ENCODE peak calls at places on chromosomes 16 and 17, in seven cellular contexts. G, L, Y, S, U, H and T are unnamed samples.

GRCh38 chr17:10316986-10317834 is 55.6 kb downstream of the MYH13 start:
- DNase-seq in Y (peak), U (peak), L (peak), H (peak), G (peak), S (peak), T (peak)

GRCh38 chr16:50335198-50335958 is 33.4 kb downstream of the BRD7 start:
- DNase-seq in G (no peak), L (no peak), S (no peak), Y (no peak), U (no peak), H (no peak), T (no peak)

GRCh38 chr16:57824880-57825279 is 22.6 kb upstream of the KIFC3 start:
- DNase-seq in S (no peak), Y (no peak), G (no peak), U (no peak), H (no peak), L (peak), T (no peak)

GRCh38 chr17:28394717-28395116 is 11.3 kb downstream of the SLC46A1 start:
- DNase-seq in L (no peak), G (no peak), Y (no peak), H (no peak), U (no peak), S (no peak), T (no peak)

GRCh38 chr16:1830213-1830612 is 3.2 kb downstream of the FAHD1 start:
- DNase-seq in L (no peak), G (no peak), H (no peak), U (no peak), Y (peak), S (peak), T (no peak)

GRCh38 chr16:83898463-83899271 is at the start of gene MLYCD:
- DNase-seq in G (peak), L (peak), U (peak), S (peak), Y (peak), H (peak), T (peak)

GRCh38 chr16:81231014-81231413 is 7.5 kb upstream of the BCO1 start:
- DNase-seq in H (no peak), L (no peak), S (no peak), U (no peak), G (no peak), Y (no peak), T (no peak)

GRCh38 chr16:52581530-52581929 is 34.6 kb upstream of the TOX3 start:
- DNase-seq in G (peak), U (no peak), S (no peak), Y (no peak), H (no peak), L (no peak), T (no peak)

GRCh38 chr16:84518804-84519341 is 14.4 kb upstream of the MEAK7 start:
- DNase-seq in S (no peak), Y (peak), H (no peak), G (no peak), U (no peak), L (no peak), T (no peak)

GRCh38 chr17:1762906-1763829 is 1.3 kb downstream of the SERPINF1 start:
- DNase-seq in L (no peak), U (no peak), Y (no peak), S (no peak), G (peak), H (peak), T (peak)

GRCh38 chr17:78383725-78384471 is 5.4 kb downstream of the PGS1 start:
- DNase-seq in Y (peak), G (no peak), H (peak), U (no peak), S (peak), L (peak), T (no peak)

GRCh38 chr16:83552193-83552592 is 255.6 kb upstream of the HSBP1 start:
- DNase-seq in G (no peak), L (no peak), Y (no peak), H (no peak), S (no peak), U (no peak), T (no peak)

GRCh38 chr16:11025120-11025531 is 80.8 kb downstream of the CLEC16A start:
- DNase-seq in Y (no peak), S (no peak), U (peak), H (no peak), L (no peak), G (no peak), T (no peak)
- TF ChIP-seq POLR2A in Y (no peak), S (no peak), U (no peak), H (no peak), L (no peak), G (no peak), T (no peak)

GRCh38 chr17:41689497-41690299 is 1.0 kb downstream of the EIF1 start:
- DNase-seq in S (peak), L (no peak), G (peak), H (peak), Y (peak), U (no peak), T (peak)

GRCh38 chr17:41692722-41693521 is 4.2 kb downstream of the EIF1 start:
- DNase-seq in U (no peak), L (no peak), H (no peak), G (peak), Y (no peak), S (no peak), T (peak)

GRCh38 chr17:41690497-41690896 is 1.8 kb downstream of the EIF1 start:
- DNase-seq in G (no peak), U (no peak), Y (no peak), H (no peak), S (no peak), L (no peak), T (no peak)

GRCh38 chr17:41688641-41689496 is at the start of gene EIF1:
- DNase-seq in Y (peak), H (peak), G (peak), S (peak), U (peak), L (peak), T (peak)

DNA sequence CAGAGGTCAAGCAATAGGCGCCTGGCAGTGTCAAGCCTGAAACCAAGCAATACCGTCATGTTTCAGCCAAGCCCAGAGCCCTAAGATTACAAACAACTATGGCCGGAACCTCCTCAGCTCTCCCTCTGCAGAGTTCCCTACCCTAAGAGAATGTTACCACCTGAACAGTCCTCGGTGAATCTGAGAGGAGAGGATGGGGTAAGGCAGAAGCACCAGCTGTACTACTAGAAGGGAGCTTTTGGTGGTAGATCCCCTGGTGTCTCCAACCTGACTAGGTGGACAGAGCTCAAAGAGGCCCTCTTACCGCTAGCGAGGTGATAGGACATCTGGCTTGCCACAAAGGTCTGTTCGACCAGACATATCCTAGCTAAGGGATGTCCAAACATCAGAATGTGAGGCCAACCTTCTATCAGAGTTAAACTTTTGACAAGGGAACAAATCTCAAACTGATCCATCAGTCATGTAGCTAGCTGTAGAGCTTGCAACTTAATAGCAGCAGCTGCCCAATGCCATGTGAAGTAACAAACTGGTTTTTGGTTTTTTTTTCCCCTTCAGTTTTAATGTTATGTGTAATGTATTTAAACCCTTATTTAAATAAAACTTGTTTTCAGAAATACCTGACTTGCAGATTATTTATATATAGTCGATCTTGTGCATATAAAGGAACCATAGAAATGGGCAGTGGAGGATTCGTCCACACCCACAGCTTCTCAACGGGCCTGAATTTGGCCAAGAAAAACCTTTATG is 2.5 kb downstream of the EIF1 start:
- DNase-seq in S (no peak), L (no peak), G (no peak), Y (no peak), U (no peak), H (no peak), T (peak)
- TF ChIP-seq POLR2A in S (no peak), L (no peak), G (no peak), Y (no peak), U (peak), H (no peak), T (peak)

DNA sequence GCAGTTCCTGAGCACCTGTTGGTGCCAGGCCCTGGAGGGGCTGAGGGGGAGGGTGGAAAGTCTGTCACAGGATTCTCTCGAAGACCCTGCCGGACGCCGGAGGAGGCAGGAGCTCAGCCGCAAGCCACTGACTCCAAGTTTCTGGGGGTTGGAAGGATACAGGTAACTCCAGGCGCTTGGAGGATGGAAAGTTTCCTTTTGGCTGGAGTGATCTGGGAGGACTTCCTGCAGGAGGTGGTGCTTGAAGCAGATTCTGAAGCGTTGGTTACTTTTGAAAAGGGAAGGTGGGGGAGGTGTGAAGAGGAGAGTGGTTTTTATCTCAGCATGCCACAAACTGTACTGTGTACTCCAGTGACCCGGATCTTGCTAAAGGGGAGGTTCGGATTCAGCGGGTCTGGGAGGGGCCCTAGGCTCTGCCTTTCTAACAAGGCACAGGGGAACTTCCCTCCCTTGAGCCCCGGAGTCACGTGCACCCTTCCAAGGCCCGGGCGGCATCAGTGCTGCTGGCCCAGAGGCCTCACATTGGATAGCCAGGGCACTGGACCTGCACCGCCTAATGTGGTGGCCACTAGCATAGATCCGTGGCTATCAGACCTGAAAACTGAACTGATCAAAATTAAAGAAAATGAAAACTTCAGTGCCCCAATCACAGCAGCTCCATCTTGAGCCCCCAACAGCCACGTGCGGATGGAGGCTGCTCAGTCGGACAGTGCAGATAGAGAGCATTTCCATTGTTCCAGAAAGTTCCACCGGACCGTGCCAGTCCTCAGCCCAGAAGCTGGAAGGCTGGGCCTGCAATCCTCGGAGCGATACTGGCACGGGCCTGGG is 42.2 kb upstream of the GSE1 start:
- DNase-seq in G (no peak), S (no peak), Y (peak), L (no peak), U (peak), H (peak), T (peak)
- TF ChIP-seq POLR2A in G (no peak), S (no peak), Y (no peak), L (no peak), U (no peak), H (no peak), T (no peak)

DNA sequence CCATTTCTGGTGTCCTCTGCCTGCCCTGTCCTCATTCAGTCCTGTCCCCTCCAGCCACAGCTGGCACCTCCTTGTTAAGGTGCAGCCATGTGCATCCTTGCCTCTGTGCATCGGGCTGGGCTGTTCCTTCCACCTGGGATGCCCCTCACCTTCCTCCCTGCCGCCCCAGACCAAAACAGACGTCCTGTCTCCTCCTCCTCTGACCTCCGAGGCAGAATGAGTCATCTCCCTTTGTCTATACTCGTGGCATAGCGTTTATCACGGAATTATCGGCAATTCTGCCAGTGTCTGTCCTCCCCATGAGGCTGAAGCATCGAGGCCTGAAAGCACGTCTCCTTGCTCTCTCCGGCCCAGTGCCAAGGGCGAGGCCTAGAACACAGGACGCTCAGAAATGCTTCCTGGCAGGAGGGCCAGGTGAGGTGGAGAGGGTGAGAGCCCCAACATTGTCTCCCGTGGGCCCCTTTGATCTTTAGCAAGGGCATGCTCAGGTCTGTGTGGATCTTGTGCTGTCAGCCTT is 4.6 kb downstream of the RAI1 start:
- DNase-seq in G (peak), U (no peak), Y (peak), H (peak), S (no peak), L (no peak), T (peak)
- TF ChIP-seq POLR2A in G (no peak), U (no peak), Y (no peak), H (no peak), S (no peak), L (no peak), T (peak)

GRCh38 chr16:48432136-48432535 is 46.9 kb upstream of the SIAH1 start:
- DNase-seq in Y (peak), G (no peak), L (no peak), S (no peak), H (no peak), U (peak), T (no peak)
- TF ChIP-seq POLR2A in Y (no peak), G (no peak), L (no peak), S (no peak), H (no peak), U (no peak), T (no peak)

DNA sequence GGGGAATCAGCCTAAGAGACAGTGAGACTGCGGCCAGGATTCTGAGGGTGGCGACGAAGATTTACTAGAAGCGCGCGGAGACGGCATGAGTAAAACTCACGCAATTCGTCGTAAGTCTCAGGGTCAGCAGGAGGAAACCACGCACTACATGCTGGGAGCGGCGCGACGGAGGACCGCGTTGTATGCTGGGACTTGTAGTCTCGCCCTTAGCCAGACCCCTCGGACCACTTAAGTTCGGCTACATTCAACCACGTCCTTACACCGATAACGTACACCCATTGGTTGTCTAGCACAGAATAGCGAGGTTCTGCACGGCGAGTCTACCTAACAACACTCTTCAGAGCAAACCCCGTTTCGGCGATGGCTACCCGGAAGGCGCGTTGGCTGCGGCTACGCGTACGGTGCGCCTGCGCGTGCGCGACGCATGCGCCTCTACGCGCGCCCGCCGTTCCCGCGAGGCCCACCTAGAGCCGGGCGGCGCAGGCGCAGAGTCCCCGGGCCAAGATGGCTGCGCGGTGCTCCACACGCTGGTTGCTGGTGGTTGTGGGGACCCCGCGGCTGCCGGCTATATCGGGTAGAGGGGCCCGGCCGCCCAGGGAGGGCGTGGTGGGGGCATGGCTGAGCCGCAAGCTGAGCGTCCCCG is at the start of gene DNAJA3:
- DNase-seq in H (peak), G (peak), S (peak), Y (peak), L (peak), U (peak), T (peak)
- TF ChIP-seq POLR2A in H (no peak), G (peak), S (peak), Y (peak), L (peak), U (peak), T (peak)

GRCh38 chr17:44777394-44778348 is 18.9 kb downstream of the ADAM11 start:
- DNase-seq in U (no peak), Y (no peak), H (no peak), G (no peak), S (no peak), L (no peak), T (no peak)

GRCh38 chr17:44778656-44779210 is 19.9 kb downstream of the ADAM11 start:
- DNase-seq in S (no peak), G (no peak), U (no peak), L (no peak), H (no peak), Y (no peak), T (no peak)

GRCh38 chr17:44780845-44781480 is 22.2 kb downstream of the ADAM11 start:
- DNase-seq in H (no peak), S (no peak), Y (no peak), G (no peak), U (no peak), L (no peak), T (no peak)

GRCh38 chr17:44780161-44780560 is 21.4 kb downstream of the ADAM11 start:
- DNase-seq in G (no peak), H (no peak), S (no peak), U (no peak), Y (no peak), L (no peak), T (no peak)

DNA sequence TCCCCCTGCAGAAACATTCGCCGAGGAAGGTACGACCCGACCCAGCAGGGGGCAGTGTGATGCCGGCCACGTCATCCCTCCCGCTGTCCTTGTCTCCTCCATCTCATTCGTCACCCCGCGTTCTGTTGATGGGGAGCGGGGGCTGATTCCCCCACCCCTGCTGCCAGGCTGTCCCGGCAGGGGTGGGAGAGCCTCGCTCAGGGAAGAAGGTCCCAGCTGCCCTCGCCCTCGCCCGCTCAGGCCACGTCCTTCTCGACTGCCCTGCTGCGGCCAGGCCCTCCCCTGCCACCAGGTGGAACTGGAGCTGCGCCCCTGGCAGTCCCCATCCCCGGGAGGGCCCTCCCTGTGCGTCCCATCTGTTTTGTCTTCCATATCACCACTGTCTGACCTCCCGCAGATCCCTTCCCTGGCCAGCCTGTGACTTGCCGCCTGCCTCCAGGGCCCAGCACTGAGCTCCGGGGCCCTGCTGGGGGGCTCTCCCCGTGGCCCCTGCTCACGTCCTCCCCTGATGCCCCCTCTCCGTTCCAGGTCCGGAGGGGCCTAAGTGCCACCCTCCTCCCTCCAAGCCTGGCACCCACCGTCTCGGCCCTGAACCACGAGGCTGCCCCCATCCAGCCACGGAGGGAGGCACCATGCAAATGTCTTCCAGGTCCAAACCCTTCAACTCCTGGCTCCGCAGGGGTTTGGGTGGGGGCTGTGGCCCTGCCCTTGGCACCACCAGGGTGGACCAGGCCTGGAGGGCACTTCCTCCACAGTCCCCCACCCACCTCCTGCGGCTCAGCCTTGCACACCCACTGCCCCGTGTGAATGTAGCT is 20.6 kb downstream of the ADAM11 start:
- DNase-seq in U (peak), L (peak), G (peak), Y (peak), S (peak), H (peak), T (peak)
- TF ChIP-seq POLR2A in U (no peak), L (peak), G (no peak), Y (no peak), S (no peak), H (no peak), T (no peak)